ENCODE peak calls at places on chromosomes 5 and 9, in six cellular contexts. Q is tibial artery; A is Peyer's patch; Y is PC-3; B is CD8-positive, alpha-beta T cell; K is Caco-2. M is an unnamed sample.

GRCh38 chr5:15787676-15788075 is 287.7 kb downstream of the FBXL7 start:
- DNase-seq in Q (no peak), A (no peak), Y (no peak), B (no peak), K (no peak), M (no peak)

GRCh38 chr9:103627731-103628130 is 466.4 kb upstream of the SMC2 start:
- DNase-seq in Q (no peak), A (no peak), Y (no peak), B (no peak), K (no peak), M (no peak)

GRCh38 chr5:41522193-41522786 is 11.9 kb upstream of the PLCXD3 start:
- DNase-seq in Q (no peak), A (no peak), Y (no peak), B (no peak), K (no peak), M (no peak)

GRCh38 chr5:42656661-42657035 is 100.0 kb upstream of the CCDC152 start:
- DNase-seq in Q (no peak), A (no peak), Y (peak; percentile 58), B (no peak), K (no peak), M (peak; percentile 37)

GRCh38 chr5:56685503-56686217 is 129.7 kb upstream of the MAP3K1 start:
- DNase-seq in Q (no peak), A (no peak), Y (no peak), B (no peak), K (no peak), M (no peak)

GRCh38 chr5:76617675-76618074 is 5.5 kb downstream of the F2RL2 start:
- DNase-seq in Q (no peak), A (no peak), Y (no peak), B (no peak), K (no peak), M (peak; percentile 67)

GRCh38 chr9:99266136-99267023 is 44.3 kb downstream of the SEC61B start:
- DNase-seq in Q (peak; percentile 63), A (peak; percentile 66), Y (peak; percentile 53), B (peak; percentile 59), K (peak; percentile 69), M (peak; percentile 81)

GRCh38 chr5:91436241-91436640 is 53.1 kb upstream of the ARRDC3 start:
- DNase-seq in Q (no peak), A (no peak), Y (peak; percentile 59), B (no peak), K (no peak), M (no peak)

GRCh38 chr5:24183941-24184340 is 460.8 kb downstream of the CDH10 start:
- DNase-seq in Q (no peak), A (no peak), Y (peak; percentile 27), B (no peak), K (no peak), M (peak; percentile 0)

GRCh38 chr5:172133359-172134029 is 54.5 kb downstream of the STK10 start:
- DNase-seq in Q (peak; percentile 65), A (no peak), Y (peak; percentile 43), B (peak; percentile 52), K (no peak), M (peak; percentile 82)

GRCh38 chr9:20997503-20998076 is 33.9 kb downstream of the HACD4 start:
- DNase-seq in Q (no peak), A (no peak), Y (no peak), B (no peak), K (no peak), M (no peak)

GRCh38 chr9:69996947-69997346 is 46.7 kb upstream of the MAMDC2 start:
- DNase-seq in Q (no peak), A (no peak), Y (no peak), B (no peak), K (no peak), M (no peak)

GRCh38 chr5:159088371-159088770 is 11.3 kb downstream of the EBF1 start:
- DNase-seq in Q (no peak), A (no peak), Y (no peak), B (no peak), K (no peak), M (peak; percentile 18)

GRCh38 chr5:38468978-38469706 is 87.3 kb downstream of the LIFR start:
- DNase-seq in Q (peak; percentile 76), A (no peak), Y (no peak), B (no peak), K (no peak), M (peak; percentile 28)

GRCh38 chr5:16152601-16153568 is 26.7 kb downstream of the MARCHF11 start:
- DNase-seq in Q (no peak), A (no peak), Y (peak; percentile 54), B (no peak), K (no peak), M (no peak)

GRCh38 chr9:69122391-69123141 is 51.5 kb upstream of the TJP2 start:
- DNase-seq in Q (no peak), A (peak; percentile 68), Y (peak; percentile 65), B (no peak), K (peak; percentile 65), M (peak; percentile 96)

GRCh38 chr5:7169240-7169878 is 226.6 kb upstream of the ADCY2 start:
- DNase-seq in Q (no peak), A (no peak), Y (no peak), B (no peak), K (no peak), M (no peak)

GRCh38 chr9:116958886-116959285 is 271.8 kb downstream of the TRIM32 start:
- DNase-seq in Q (no peak), A (no peak), Y (no peak), B (no peak), K (no peak), M (no peak)

GRCh38 chr5:51386916-51387853 is 3.9 kb downstream of the ISL1 start:
- DNase-seq in Q (no peak), A (no peak), Y (no peak), B (no peak), K (no peak), M (peak; percentile 26)

GRCh38 chr9:16884952-16885513 is 14.6 kb upstream of the BNC2 start:
- DNase-seq in Q (peak; percentile 29), A (no peak), Y (peak; percentile 54), B (no peak), K (no peak), M (peak; percentile 71)

GRCh38 chr9:112971415-112971814 is 40.6 kb downstream of the ZNF883 start:
- DNase-seq in Q (no peak), A (no peak), Y (peak; percentile 29), B (no peak), K (no peak), M (peak; percentile 2)

GRCh38 chr5:146815423-146815822 is 63.1 kb downstream of the PPP2R2B start:
- DNase-seq in Q (no peak), A (no peak), Y (no peak), B (no peak), K (no peak), M (no peak)

GRCh38 chr5:177370488-177371119 is 12.9 kb downstream of the RGS14 start:
- DNase-seq in Q (peak; percentile 57), A (peak; percentile 93), Y (peak; percentile 94), B (peak; percentile 62), K (peak; percentile 97), M (peak; percentile 82)

GRCh38 chr9:74742792-74743389 is 144.8 kb downstream of the TRPM6 start:
- DNase-seq in Q (no peak), A (no peak), Y (peak; percentile 42), B (no peak), K (no peak), M (peak; percentile 51)

GRCh38 chr5:132840896-132841818 is 10.7 kb upstream of the SHROOM1 start:
- DNase-seq in Q (no peak), A (no peak), Y (peak; percentile 10), B (no peak), K (no peak), M (peak; percentile 43)

GRCh38 chr9:22342489-22343217 is 104.0 kb upstream of the DMRTA1 start:
- DNase-seq in Q (peak; percentile 25), A (no peak), Y (peak; percentile 88), B (no peak), K (no peak), M (peak; percentile 55)

GRCh38 chr9:7163957-7164356 is 406.2 kb downstream of the KDM4C start:
- DNase-seq in Q (no peak), A (no peak), Y (no peak), B (no peak), K (no peak), M (no peak)

GRCh38 chr5:132254321-132254977 is 3.0 kb upstream of the PDLIM4 start:
- DNase-seq in Q (no peak), A (no peak), Y (no peak), B (no peak), K (peak; percentile 25), M (peak; percentile 59)

GRCh38 chr9:99560561-99560960 is 261.1 kb upstream of the NR4A3 start:
- DNase-seq in Q (no peak), A (no peak), Y (no peak), B (no peak), K (no peak), M (no peak)

GRCh38 chr9:127755558-127756060 is 20.5 kb upstream of the TOR2A start:
- DNase-seq in Q (no peak), A (no peak), Y (no peak), B (no peak), K (no peak), M (no peak)
- H3K4me3 ChIP-seq in Q (no peak overlapping the region), A (no peak overlapping the region), Y (no peak overlapping the region), B (no peak overlapping the region), K (no peak overlapping the region), M (no peak overlapping the region)

GRCh38 chr9:96818535-96818934 is 35.8 kb downstream of the ZNF782 start:
- DNase-seq in Q (no peak), A (no peak), Y (no peak), B (no peak), K (no peak), M (peak; percentile 1)
- H3K4me3 ChIP-seq in Q (no peak overlapping the region), A (no peak overlapping the region), Y (no peak overlapping the region), B (no peak overlapping the region), K (no peak overlapping the region), M (no peak overlapping the region)

DNA sequence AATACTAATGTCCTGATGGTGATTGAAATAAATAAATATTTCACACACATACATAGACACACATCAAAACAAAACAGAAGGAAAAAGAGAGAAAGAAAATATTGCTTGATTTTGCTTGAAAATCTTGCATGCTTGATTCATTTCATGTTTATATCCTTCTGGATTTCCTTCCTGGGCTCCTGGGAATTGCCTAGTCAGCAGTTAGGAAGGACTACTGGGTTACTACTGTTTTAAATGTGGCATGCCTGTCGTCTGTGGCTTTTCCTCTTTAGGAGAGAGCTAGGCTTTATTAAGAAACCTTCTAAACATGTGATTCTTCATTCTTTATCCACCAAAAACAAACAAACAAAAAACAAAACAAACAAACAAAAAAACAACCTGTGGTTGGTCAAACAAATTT is 419.9 kb upstream of the PAPPA start:
- DNase-seq in Q (no peak), A (no peak), Y (no peak), B (no peak), K (no peak), M (peak; percentile 43)
- H3K4me3 ChIP-seq in Q (no peak overlapping the region), A (no peak overlapping the region), Y (no peak overlapping the region), B (no peak overlapping the region), K (no peak overlapping the region), M (no peak overlapping the region)

GRCh38 chr5:67193479-67193878 is 3.1 kb downstream of the CD180 start:
- DNase-seq in Q (no peak), A (no peak), Y (no peak), B (no peak), K (no peak), M (peak; percentile 20)

GRCh38 chr5:67196537-67197059 is at the start of gene CD180:
- DNase-seq in Q (no peak), A (no peak), Y (no peak), B (no peak), K (no peak), M (peak; percentile 59)

GRCh38 chr5:67197536-67197935 is 937 bp upstream of the CD180 start:
- DNase-seq in Q (no peak), A (no peak), Y (no peak), B (no peak), K (no peak), M (no peak)

GRCh38 chr5:67194169-67194568 is 2.4 kb downstream of the CD180 start:
- DNase-seq in Q (no peak), A (no peak), Y (no peak), B (no peak), K (no peak), M (no peak)

GRCh38 chr5:67195406-67196275 is 958 bp downstream of the CD180 start:
- DNase-seq in Q (no peak), A (no peak), Y (no peak), B (no peak), K (no peak), M (no peak)
- H3K4me3 ChIP-seq in Q (no peak overlapping the region), A (no peak overlapping the region), Y (no peak overlapping the region), B (no peak overlapping the region), K (no peak overlapping the region), M (no peak overlapping the region)

M was measured in fibroblast of the aortic adventitia.